ENCODE peak calls at places on chromosomes 12 and 14, in four cellular contexts. M, A, L and G are unnamed samples.

GRCh38 chr14:105882626-105883025 is 356.2 kb downstream of the TMEM121 start:
- DNase-seq in M (no peak), A (no peak), L (peak; percentile 43), G (no peak)

GRCh38 chr14:71415404-71415690 is 508.1 kb downstream of the PCNX1 start:
- DNase-seq in M (no peak), A (no peak), L (no peak), G (no peak)

GRCh38 chr12:113762155-113762848 is 203.8 kb downstream of the RBM19 start:
- DNase-seq in M (no peak), A (no peak), L (no peak), G (no peak)

GRCh38 chr14:44846232-44846824 is 115.4 kb downstream of the KLHL28 start:
- DNase-seq in M (no peak), A (peak; percentile 74), L (no peak), G (no peak)

GRCh38 chr12:103354403-103354802 is 141.4 kb downstream of the C12orf42 start:
- DNase-seq in M (no peak), A (no peak), L (no peak), G (no peak)

GRCh38 chr12:49251357-49251756 is 13.5 kb upstream of the TUBA1C start:
- DNase-seq in M (no peak), A (no peak), L (no peak), G (no peak)

GRCh38 chr12:120362516-120363273 is 6.3 kb downstream of the MSI1 start:
- DNase-seq in M (no peak), A (no peak), L (no peak), G (no peak)

GRCh38 chr12:75020068-75020557 is 189.5 kb downstream of the KCNC2 start:
- DNase-seq in M (no peak), A (no peak), L (no peak), G (no peak)

GRCh38 chr14:91693342-91693741 is 38.5 kb downstream of the CATSPERB start:
- DNase-seq in M (no peak), A (no peak), L (no peak), G (no peak)

GRCh38 chr14:29215853-29216252 is 449.3 kb downstream of the FOXG1 start:
- DNase-seq in M (no peak), A (no peak), L (no peak), G (no peak)

GRCh38 chr14:70999117-70999516 is 91.9 kb downstream of the PCNX1 start:
- DNase-seq in M (no peak), A (no peak), L (no peak), G (no peak)

GRCh38 chr14:61649283-61649682 is 46.0 kb upstream of the HIF1A start:
- DNase-seq in M (no peak), A (no peak), L (no peak), G (no peak)

GRCh38 chr12:116882742-116883141 is 1.5 kb upstream of the HRK start:
- DNase-seq in M (no peak), A (peak; percentile 53), L (no peak), G (no peak)

GRCh38 chr14:103144085-103144484 is 20.8 kb downstream of the TNFAIP2 start:
- DNase-seq in M (no peak), A (no peak), L (no peak), G (no peak)

GRCh38 chr12:108633534-108634224 is at the start of gene SELPLG:
- DNase-seq in M (peak; percentile 60), A (peak; percentile 82), L (peak; percentile 79), G (no peak)

GRCh38 chr12:19288603-19289244 is 150.6 kb upstream of the AEBP2 start:
- DNase-seq in M (no peak), A (peak; percentile 64), L (no peak), G (no peak)

GRCh38 chr12:12883369-12884001 is 7.9 kb upstream of the GPRC5A start:
- DNase-seq in M (no peak), A (no peak), L (no peak), G (no peak)

GRCh38 chr12:108846320-108846719 is 11.1 kb downstream of the SSH1 start:
- DNase-seq in M (peak; percentile 72), A (peak; percentile 75), L (no peak), G (no peak)

GRCh38 chr12:5954661-5955060 is 9.6 kb upstream of the ANO2 start:
- DNase-seq in M (no peak), A (no peak), L (no peak), G (no peak)

GRCh38 chr12:25025260-25025659 is 76.4 kb upstream of the BCAT1 start:
- DNase-seq in M (no peak), A (no peak), L (no peak), G (no peak)

GRCh38 chr14:95445161-95445560 is 71.3 kb downstream of the SYNE3 start:
- DNase-seq in M (no peak), A (no peak), L (no peak), G (no peak)

GRCh38 chr12:62625238-62625637 is 158.6 kb downstream of the MON2 start:
- DNase-seq in M (no peak), A (no peak), L (no peak), G (no peak)

GRCh38 chr12:121427556-121428055 is 27.7 kb downstream of the RNF34 start:
- DNase-seq in M (no peak), A (no peak), L (no peak), G (no peak)

GRCh38 chr12:75389061-75389460 is 1.8 kb upstream of the GLIPR1L2 start:
- DNase-seq in M (no peak), A (peak; percentile 30), L (no peak), G (peak; percentile 23)

GRCh38 chr14:22391908-22392307 is 197.1 kb downstream of the DAD1 start:
- DNase-seq in M (peak; percentile 70), A (peak; percentile 81), L (no peak), G (peak; percentile 63)

GRCh38 chr12:7054925-7055324 is 5.6 kb upstream of the C1S start:
- DNase-seq in M (no peak), A (no peak), L (no peak), G (no peak)

GRCh38 chr14:52825085-52825484 is 33.7 kb upstream of the GNPNAT1 start:
- DNase-seq in M (no peak), A (no peak), L (no peak), G (no peak)

GRCh38 chr14:44873536-44873935 is 88.2 kb downstream of the KLHL28 start:
- DNase-seq in M (no peak), A (no peak), L (no peak), G (no peak)